ENCODE peak calls at places on chromosomes 3 and 15, in four cellular contexts. G, D, U and L are unnamed samples. For H3K9me2, the result is how much of the 10 kb centered on the place peaks cover.

GRCh38 chr3:112519424-112520001 is 20.2 kb upstream of the BTLA start:
- DNase-seq in G (peak), D (peak), U (peak), L (peak)

GRCh38 chr3:10534066-10534465 is 28.7 kb upstream of the ATP2B2 start:
- DNase-seq in G (no peak), D (no peak), U (no peak), L (no peak)

GRCh38 chr3:10683106-10683505 is 132.9 kb upstream of the SLC6A11 start:
- DNase-seq in G (no peak), D (no peak), U (no peak), L (no peak)

GRCh38 chr3:143256416-143256815 is 136.8 kb downstream of the CHST2 start:
- DNase-seq in G (no peak), D (no peak), U (no peak), L (no peak)

GRCh38 chr3:129621626-129622417 is 15.3 kb upstream of the PLXND1 start:
- DNase-seq in G (peak), D (no peak), U (no peak), L (no peak)

GRCh38 chr3:143538577-143538981 is 309.7 kb downstream of the SLC9A9 start:
- DNase-seq in G (no peak), D (no peak), U (no peak), L (no peak)

GRCh38 chr15:47997170-47997569 is 123.6 kb upstream of the SLC24A5 start:
- DNase-seq in G (no peak), D (no peak), U (no peak), L (no peak)

GRCh38 chr15:39362832-39363561 is 217.9 kb upstream of the THBS1 start:
- DNase-seq in G (peak), D (no peak), U (no peak), L (no peak)

GRCh38 chr3:44047796-44048195 is 193.9 kb upstream of the TOPAZ1 start:
- DNase-seq in G (no peak), D (no peak), U (no peak), L (no peak)
- H3K9me2 ChIP-seq in G (under half), D (under half), U (under half), L (under half)

DNA sequence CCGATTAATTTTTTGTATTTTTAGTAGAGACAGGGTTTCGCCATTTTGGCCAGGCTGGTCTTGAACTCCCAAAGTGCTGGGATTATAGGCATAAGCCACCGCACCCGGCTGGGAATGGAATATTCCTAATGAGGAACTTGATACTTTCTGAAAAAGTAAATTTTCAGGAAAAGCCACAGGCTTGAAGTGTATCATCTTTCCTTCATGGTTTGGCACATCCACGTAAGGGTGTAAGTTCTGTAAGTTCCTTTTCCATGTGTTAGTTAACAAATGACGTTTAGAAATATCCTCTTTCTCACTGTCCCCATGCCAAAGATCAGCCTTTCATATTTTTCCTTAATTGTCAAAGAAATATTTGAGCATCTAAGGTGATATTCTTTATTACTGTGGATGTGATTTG is 24.9 kb downstream of the TMEM45A start:
- DNase-seq in G (no peak), D (no peak), U (no peak), L (no peak)
- H3K9me2 ChIP-seq in G (under half), D (under half), U (under half), L (under half)

GRCh38 chr15:92603278-92603677 is 52.3 kb downstream of the FAM174B start:
- DNase-seq in G (no peak), D (no peak), U (no peak), L (no peak)

GRCh38 chr15:92608866-92609700 is 46.5 kb downstream of the FAM174B start:
- DNase-seq in G (no peak), D (no peak), U (no peak), L (no peak)

GRCh38 chr15:92605225-92605944 is 50.2 kb downstream of the FAM174B start:
- DNase-seq in G (no peak), D (no peak), U (no peak), L (no peak)

GRCh38 chr15:92603743-92604470 is 51.7 kb downstream of the FAM174B start:
- DNase-seq in G (no peak), D (no peak), U (no peak), L (no peak)

GRCh38 chr15:92606126-92606835 is 49.3 kb downstream of the FAM174B start:
- DNase-seq in G (no peak), D (no peak), U (no peak), L (no peak)
- H3K9me2 ChIP-seq in G (under half), D (under half), U (under half), L (under half)

DNA sequence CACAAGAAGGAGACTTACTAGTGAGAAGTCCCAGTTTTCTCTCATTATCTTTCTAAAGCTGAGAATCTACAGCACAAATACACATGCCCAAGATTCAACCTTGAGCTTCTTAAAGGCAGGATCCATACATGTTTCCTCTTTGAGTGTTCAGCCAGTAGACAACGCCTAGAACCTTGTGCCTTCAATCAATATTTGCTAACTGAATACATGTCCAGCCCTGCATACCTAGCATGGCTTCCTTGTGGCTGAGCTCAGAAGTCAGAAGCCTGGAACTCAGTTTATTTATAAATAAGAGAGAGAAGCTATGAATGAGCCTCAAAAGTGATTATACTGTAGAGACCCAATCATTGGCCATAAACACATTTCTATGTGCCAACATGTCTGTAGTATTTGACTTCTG is 43.5 kb downstream of the ACP3 start:
- DNase-seq in G (no peak), D (no peak), U (no peak), L (no peak)
- H3K9me2 ChIP-seq in G (under half), D (under half), U (under half), L (under half)

GRCh38 chr3:183590442-183590841 is 34.9 kb upstream of the KLHL6 start:
- DNase-seq in G (no peak), D (no peak), U (no peak), L (no peak)
- H3K9me2 ChIP-seq in G (under half), D (under half), U (under half), L (under half)

GRCh38 chr3:171979081-171979480 is 60.3 kb upstream of the FNDC3B start:
- DNase-seq in G (no peak), D (no peak), U (no peak), L (no peak)

GRCh38 chr3:171982829-171983228 is 56.5 kb upstream of the FNDC3B start:
- DNase-seq in G (no peak), D (peak), U (no peak), L (no peak)

GRCh38 chr3:171980578-171981270 is 58.7 kb upstream of the FNDC3B start:
- DNase-seq in G (no peak), D (no peak), U (no peak), L (no peak)

GRCh38 chr3:171978390-171978789 is 61.0 kb upstream of the FNDC3B start:
- DNase-seq in G (no peak), D (no peak), U (no peak), L (no peak)

GRCh38 chr3:171981271-171981605 is 58.1 kb upstream of the FNDC3B start:
- DNase-seq in G (no peak), D (no peak), U (no peak), L (no peak)
- H3K9me2 ChIP-seq in G (under half), D (under half), U (under half), L (under half)

GRCh38 chr15:70417536-70417935 is 319.8 kb upstream of the TLE3 start:
- DNase-seq in G (no peak), D (no peak), U (no peak), L (no peak)
- H3K9me2 ChIP-seq in G (under half), D (under half), U (under half), L (under half)

GRCh38 chr3:7576506-7576905 is 715.6 kb downstream of the GRM7 start:
- DNase-seq in G (no peak), D (no peak), U (no peak), L (no peak)
- H3K9me2 ChIP-seq in G (under half), D (under half), U (under half), L (under half)